ENCODE peak calls at places on chromosomes 12 and 14, in nine cellular contexts. A, D, E, V, I, F, R, C and Z are unnamed samples.

GRCh38 chr12:42299392-42300308 is 26.2 kb downstream of the ZCRB1 start:
- DNase-seq in A (no peak), D (no peak), E (peak; percentile 69), V (peak; percentile 82), I (no peak), F (no peak), R (no peak), C (no peak), Z (no peak)

GRCh38 chr12:124381454-124382207 is 86.7 kb downstream of the RFLNA start:
- DNase-seq in A (no peak), D (peak; percentile 92), E (no peak), V (peak; percentile 84), I (no peak), F (peak; percentile 96), R (no peak), C (peak; percentile 96), Z (no peak)

GRCh38 chr12:32666510-32666909 is 12.6 kb upstream of the DNM1L start:
- DNase-seq in A (no peak), D (no peak), E (no peak), V (peak; percentile 22), I (no peak), F (no peak), R (no peak), C (no peak), Z (no peak)

GRCh38 chr12:30533518-30533917 is 162.2 kb downstream of the IPO8 start:
- DNase-seq in A (no peak), D (no peak), E (no peak), V (no peak), I (no peak), F (no peak), R (no peak), C (no peak), Z (no peak)

GRCh38 chr14:79781882-79782281 is 429.4 kb downstream of the DIO2 start:
- DNase-seq in A (no peak), D (no peak), E (no peak), V (peak; percentile 87), I (no peak), F (no peak), R (no peak), C (no peak), Z (no peak)

GRCh38 chr14:64095620-64096019 is 198.6 kb downstream of the ESR2 start:
- DNase-seq in A (no peak), D (no peak), E (peak; percentile 13), V (peak; percentile 67), I (no peak), F (no peak), R (no peak), C (no peak), Z (no peak)

GRCh38 chr12:6934110-6934509 is 6.4 kb downstream of the ATN1 start:
- DNase-seq in A (no peak), D (no peak), E (no peak), V (peak; percentile 67), I (no peak), F (no peak), R (no peak), C (peak; percentile 75), Z (no peak)

GRCh38 chr14:73815849-73816816 is 35.5 kb upstream of the PTGR2 start:
- DNase-seq in A (no peak), D (no peak), E (no peak), V (peak; percentile 67), I (no peak), F (no peak), R (peak; percentile 17), C (no peak), Z (no peak)

GRCh38 chr12:18595406-18595805 is 142.4 kb downstream of the PLCZ1 start:
- DNase-seq in A (no peak), D (no peak), E (no peak), V (peak; percentile 5), I (no peak), F (no peak), R (no peak), C (no peak), Z (no peak)

GRCh38 chr12:49092086-49092815 is 2.4 kb downstream of the DHH start:
- DNase-seq in A (peak; percentile 74), D (no peak), E (peak; percentile 68), V (no peak), I (peak; percentile 48), F (no peak), R (peak; percentile 87), C (peak; percentile 67), Z (peak; percentile 87)

GRCh38 chr12:64323006-64323405 is 67.6 kb downstream of the C12orf56 start:
- DNase-seq in A (no peak), D (no peak), E (no peak), V (no peak), I (no peak), F (no peak), R (no peak), C (no peak), Z (no peak)

GRCh38 chr12:89863332-89863938 is 154.8 kb upstream of the ATP2B1 start:
- DNase-seq in A (no peak), D (no peak), E (peak; percentile 36), V (no peak), I (peak; percentile 69), F (no peak), R (no peak), C (no peak), Z (no peak)

GRCh38 chr12:49261726-49262125 is 3.2 kb upstream of the TUBA1C start:
- DNase-seq in A (no peak), D (no peak), E (no peak), V (peak; percentile 33), I (no peak), F (no peak), R (no peak), C (no peak), Z (no peak)

GRCh38 chr12:25835385-25835784 is 123.1 kb upstream of the RASSF8 start:
- DNase-seq in A (no peak), D (no peak), E (no peak), V (peak; percentile 29), I (no peak), F (no peak), R (no peak), C (no peak), Z (no peak)

GRCh38 chr14:103548463-103549351 is 13.8 kb downstream of the BAG5 start:
- DNase-seq in A (no peak), D (no peak), E (no peak), V (no peak), I (no peak), F (peak; percentile 37), R (no peak), C (peak; percentile 18), Z (no peak)

GRCh38 chr12:75556306-75556899 is 45.0 kb upstream of the KRR1 start:
- DNase-seq in A (no peak), D (no peak), E (no peak), V (no peak), I (no peak), F (no peak), R (peak; percentile 7), C (no peak), Z (no peak)

GRCh38 chr12:29226621-29227020 is 77.5 kb downstream of the FAR2 start:
- DNase-seq in A (no peak), D (no peak), E (no peak), V (peak; percentile 27), I (no peak), F (no peak), R (no peak), C (no peak), Z (no peak)

GRCh38 chr14:58713677-58714076 is 75.9 kb downstream of the DACT1 start:
- DNase-seq in A (no peak), D (no peak), E (no peak), V (peak; percentile 43), I (no peak), F (no peak), R (no peak), C (no peak), Z (no peak)

GRCh38 chr14:77917802-77918201 is 117.9 kb downstream of the ADCK1 start:
- DNase-seq in A (no peak), D (no peak), E (no peak), V (no peak), I (no peak), F (no peak), R (no peak), C (no peak), Z (no peak)

GRCh38 chr12:82608706-82609105 is 78.0 kb upstream of the TMTC2 start:
- DNase-seq in A (no peak), D (no peak), E (no peak), V (peak; percentile 57), I (no peak), F (no peak), R (no peak), C (no peak), Z (no peak)

GRCh38 chr14:77458249-77458950 is 507 bp downstream of the AHSA1 start:
- DNase-seq in A (no peak), D (no peak), E (peak; percentile 43), V (peak; percentile 36), I (peak; percentile 11), F (no peak), R (peak; percentile 21), C (no peak), Z (no peak)

GRCh38 chr14:64213079-64213478 is 81.1 kb downstream of the ESR2 start:
- DNase-seq in A (no peak), D (no peak), E (no peak), V (peak; percentile 45), I (no peak), F (no peak), R (no peak), C (no peak), Z (no peak)

GRCh38 chr14:50784683-50785505 is 46.1 kb downstream of the NIN start:
- DNase-seq in A (no peak), D (no peak), E (no peak), V (no peak), I (no peak), F (no peak), R (no peak), C (no peak), Z (no peak)

GRCh38 chr14:100535287-100536131 is 51.7 kb downstream of the BEGAIN start:
- DNase-seq in A (peak; percentile 13), D (peak; percentile 37), E (no peak), V (no peak), I (no peak), F (peak; percentile 27), R (no peak), C (no peak), Z (peak; percentile 41)

GRCh38 chr12:56315256-56315625 is 547 bp downstream of the CNPY2 start:
- DNase-seq in A (no peak), D (no peak), E (no peak), V (peak; percentile 14), I (no peak), F (no peak), R (peak; percentile 87), C (no peak), Z (peak; percentile 72)

GRCh38 chr14:21654215-21654614 is 580 bp downstream of the OR4E2 start:
- DNase-seq in A (no peak), D (no peak), E (no peak), V (no peak), I (no peak), F (no peak), R (no peak), C (no peak), Z (no peak)

GRCh38 chr12:11713202-11713601 is 63.7 kb downstream of the ETV6 start:
- DNase-seq in A (no peak), D (no peak), E (no peak), V (no peak), I (no peak), F (no peak), R (no peak), C (no peak), Z (no peak)

GRCh38 chr14:69963966-69964365 is 84.8 kb downstream of the SMOC1 start:
- DNase-seq in A (no peak), D (no peak), E (no peak), V (no peak), I (no peak), F (no peak), R (no peak), C (no peak), Z (no peak)

GRCh38 chr12:111034148-111034910 is 114.0 kb upstream of the MYL2 start:
- DNase-seq in A (no peak), D (no peak), E (peak; percentile 11), V (peak; percentile 1), I (no peak), F (no peak), R (no peak), C (no peak), Z (peak; percentile 84)

GRCh38 chr12:6224550-6224949 is 24.4 kb downstream of the CD9 start:
- DNase-seq in A (no peak), D (no peak), E (no peak), V (peak; percentile 74), I (no peak), F (peak; percentile 47), R (no peak), C (peak; percentile 66), Z (no peak)

GRCh38 chr12:52710744-52711143 is 7.4 kb upstream of the KRT77 start:
- DNase-seq in A (no peak), D (no peak), E (no peak), V (no peak), I (no peak), F (no peak), R (no peak), C (no peak), Z (no peak)